ENCODE peak calls at places on chromosomes 6 and 20, in five cellular contexts. Y is lower lobe of right lung, I is epithelial cell of esophagus, H is MM.1S, F is HL-60. J is an unnamed sample.

GRCh38 chr6:40349092-40349491 is 238.1 kb downstream of the LRFN2 start:
- DNase-seq in H (no peak), I (no peak), F (no peak), Y (no peak), J (no peak)

GRCh38 chr6:21204951-21205350 is 388.6 kb upstream of the SOX4 start:
- DNase-seq in I (no peak), F (no peak), Y (no peak), H (no peak), J (no peak)

GRCh38 chr6:39118921-39119320 is 3.9 kb upstream of the SAYSD1 start:
- DNase-seq in H (no peak), I (no peak), F (no peak), Y (no peak), J (no peak)

GRCh38 chr20:41086402-41087324 is 50.7 kb upstream of the PLCG1 start:
- DNase-seq in Y (no peak), F (no peak), I (no peak), H (no peak), J (no peak)

GRCh38 chr20:44314870-44315269 is 3.9 kb upstream of the FITM2 start:
- DNase-seq in H (no peak), F (no peak), I (no peak), Y (no peak), J (no peak)

GRCh38 chr20:43820742-43821330 is 93.8 kb upstream of the TOX2 start:
- DNase-seq in F (no peak), H (no peak), I (peak; percentile 85), Y (no peak), J (no peak)

GRCh38 chr20:24797864-24798655 is 151.0 kb upstream of the CST7 start:
- DNase-seq in I (no peak), H (no peak), Y (peak; percentile 33), F (no peak), J (no peak)

GRCh38 chr20:44643596-44644383 is 7.7 kb downstream of the ADA start:
- DNase-seq in F (no peak), Y (peak; percentile 69), H (peak; percentile 20), I (peak; percentile 88), J (no peak)

GRCh38 chr6:17410281-17410680 is 16.9 kb downstream of the CAP2 start:
- DNase-seq in I (no peak), H (no peak), Y (no peak), F (no peak), J (no peak)

GRCh38 chr6:21588812-21589811 is 4.4 kb upstream of the SOX4 start:
- DNase-seq in Y (peak; percentile 91), F (no peak), I (peak; percentile 89), H (peak; percentile 84), J (peak; percentile 76)

GRCh38 chr20:41509316-41509715 is 108.9 kb downstream of the CHD6 start:
- DNase-seq in F (no peak), H (no peak), I (no peak), Y (no peak), J (no peak)

GRCh38 chr6:139354177-139354576 is 20.3 kb downstream of the CITED2 start:
- DNase-seq in Y (no peak), I (no peak), F (no peak), H (no peak), J (no peak)

GRCh38 chr6:10510592-10511367 is 10.4 kb upstream of the GCNT2 start:
- DNase-seq in F (no peak), Y (peak; percentile 80), I (peak; percentile 64), H (peak; percentile 65), J (peak; percentile 60)
- TF ChIP-seq CTCF in F (peak; percentile 93), Y (peak; percentile 68), I (peak; percentile 93), H (peak; percentile 82), J (peak; percentile 80)

GRCh38 chr6:150877928-150878327 is 12.4 kb downstream of the MTHFD1L start:
- DNase-seq in F (no peak), I (no peak), H (no peak), Y (no peak), J (no peak)
- TF ChIP-seq CTCF in F (no peak), I (no peak), H (no peak), Y (no peak), J (no peak)

GRCh38 chr6:53375851-53376250 is 27.1 kb upstream of the ELOVL5 start:
- DNase-seq in Y (no peak), F (no peak), H (no peak), I (no peak), J (no peak)
- TF ChIP-seq CTCF in Y (no peak), F (no peak), H (no peak), I (no peak), J (no peak)

GRCh38 chr6:99152345-99152643 is 197.2 kb downstream of the FAXC start:
- DNase-seq in I (no peak), Y (no peak), F (no peak), H (no peak), J (no peak)
- TF ChIP-seq CTCF in I (no peak), Y (no peak), F (no peak), H (no peak), J (no peak)

J was measured in GM13977.